ENCODE peak calls at places on chromosomes 12 and 14, in four cellular contexts. U is HFFc6, Z is K562, D is neural crest cell. T is an unnamed sample.

GRCh38 chr14:76678244-76678643 is 83.0 kb upstream of the VASH1 start:
- DNase-seq in U (no peak), Z (no peak), D (no peak), T (no peak)

GRCh38 chr12:5533368-5533767 is 101.5 kb downstream of the NTF3 start:
- DNase-seq in U (no peak), Z (no peak), D (no peak), T (no peak)

GRCh38 chr12:2244013-2244861 is 191.4 kb downstream of the CACNA1C start:
- DNase-seq in U (peak), Z (no peak), D (no peak), T (no peak)

GRCh38 chr12:43883748-43884147 is 47.9 kb downstream of the TMEM117 start:
- DNase-seq in U (no peak), Z (no peak), D (no peak), T (no peak)

GRCh38 chr12:100741084-100741711 is 53.4 kb upstream of the ANO4 start:
- DNase-seq in U (peak), Z (peak), D (no peak), T (no peak)

GRCh38 chr14:30915596-30915995 is 41.2 kb downstream of the COCH start:
- DNase-seq in U (no peak), Z (no peak), D (no peak), T (no peak)

GRCh38 chr14:75562048-75562447 is 16.4 kb upstream of the FLVCR2 start:
- DNase-seq in U (no peak), Z (no peak), D (no peak), T (no peak)

GRCh38 chr12:4526923-4527546 is 11.7 kb upstream of the RAD51AP1 start:
- DNase-seq in U (peak), Z (no peak), D (no peak), T (no peak)

GRCh38 chr12:82723093-82723492 is 36.4 kb downstream of the TMTC2 start:
- DNase-seq in U (no peak), Z (no peak), D (no peak), T (no peak)

GRCh38 chr14:49634547-49635334 is at the start of gene DNAAF2:
- DNase-seq in U (peak), Z (peak), D (peak), T (peak)

GRCh38 chr14:72790887-72791566 is 102.9 kb downstream of the DPF3 start:
- DNase-seq in U (no peak), Z (no peak), D (no peak), T (no peak)

GRCh38 chr12:47071241-47071852 is 8.1 kb upstream of the PCED1B start:
- DNase-seq in U (no peak), Z (peak), D (no peak), T (no peak)

GRCh38 chr14:69713127-69713800 is 53.7 kb upstream of the SRSF5 start:
- DNase-seq in U (no peak), Z (no peak), D (no peak), T (no peak)

GRCh38 chr14:99946652-99947489 is 118.4 kb upstream of the EVL start:
- DNase-seq in U (no peak), Z (peak), D (peak), T (peak)

GRCh38 chr12:84785281-84785680 is 127.3 kb downstream of the SLC6A15 start:
- DNase-seq in U (no peak), Z (no peak), D (no peak), T (no peak)

GRCh38 chr12:109855377-109855776 is 22.2 kb upstream of the TRPV4 start:
- DNase-seq in U (no peak), Z (no peak), D (no peak), T (no peak)
- TF ChIP-seq CTCF in U (no peak), Z (no peak), D (no peak), T (no peak)

GRCh38 chr12:78118036-78118435 is 287.3 kb downstream of the NAV3 start:
- DNase-seq in U (no peak), Z (no peak), D (no peak), T (no peak)
- TF ChIP-seq CTCF in U (peak), Z (no peak), D (no peak), T (no peak)

GRCh38 chr14:55514819-55515470 is 65.1 kb upstream of the KTN1 start:
- DNase-seq in U (peak), Z (no peak), D (no peak), T (no peak)

GRCh38 chr14:55523321-55523720 is 56.7 kb upstream of the KTN1 start:
- DNase-seq in U (no peak), Z (no peak), D (no peak), T (no peak)

GRCh38 chr14:55518391-55518790 is 61.6 kb upstream of the KTN1 start:
- DNase-seq in U (no peak), Z (no peak), D (no peak), T (no peak)

GRCh38 chr14:55516776-55517175 is 63.2 kb upstream of the KTN1 start:
- DNase-seq in U (no peak), Z (no peak), D (no peak), T (no peak)

GRCh38 chr14:55519473-55520080 is 60.4 kb upstream of the KTN1 start:
- DNase-seq in U (no peak), Z (no peak), D (no peak), T (no peak)
- TF ChIP-seq CTCF in U (peak), Z (no peak), D (no peak), T (no peak)

GRCh38 chr14:92551066-92551841 is 37.7 kb downstream of the RIN3 start:
- DNase-seq in U (no peak), Z (no peak), D (no peak), T (no peak)
- TF ChIP-seq CTCF in U (peak), Z (no peak), D (no peak), T (no peak)

T was measured in mesothelial cell of epicardium.